ENCODE peak calls at places on chromosomes 4 and X, in five cellular contexts. U, N, F, B and M are unnamed samples.

GRCh38 chrX:44675364-44676024 is 132.8 kb upstream of the FUNDC1 start:
- DNase-seq in U (peak; percentile 64), N (no peak), F (no peak), B (peak; percentile 56), M (no peak)

GRCh38 chrX:133254666-133255065 is 36.5 kb upstream of the TFDP3 start:
- DNase-seq in U (no peak), N (no peak), F (no peak), B (no peak), M (no peak)

GRCh38 chr4:2413821-2414610 is 4.4 kb downstream of the ZFYVE28 start:
- DNase-seq in U (no peak), N (peak; percentile 35), F (no peak), B (no peak), M (no peak)

GRCh38 chr4:184824776-184825393 is 883 bp downstream of the ACSL1 start:
- DNase-seq in U (no peak), N (no peak), F (peak; percentile 78), B (no peak), M (no peak)

GRCh38 chr4:15601862-15602261 is 53.3 kb downstream of the FBXL5 start:
- DNase-seq in U (no peak), N (no peak), F (no peak), B (no peak), M (no peak)

GRCh38 chr4:163614866-163615265 is 120.4 kb downstream of the TMA16 start:
- DNase-seq in U (no peak), N (no peak), F (no peak), B (no peak), M (no peak)

GRCh38 chr4:5870220-5870619 is 22.7 kb downstream of the CRMP1 start:
- DNase-seq in U (no peak), N (no peak), F (no peak), B (no peak), M (no peak)

GRCh38 chr4:76803522-76803921 is 94.4 kb downstream of the SOWAHB start:
- DNase-seq in U (no peak), N (no peak), F (no peak), B (peak; percentile 31), M (no peak)

GRCh38 chrX:142054094-142054493 is 150.4 kb downstream of the MAGEC1 start:
- DNase-seq in U (no peak), N (no peak), F (no peak), B (no peak), M (no peak)

GRCh38 chr4:111992604-111993151 is 152.6 kb upstream of the FAM241A start:
- DNase-seq in U (no peak), N (no peak), F (no peak), B (no peak), M (no peak)

GRCh38 chr4:97013309-97014106 is 1129.8 kb downstream of the STPG2 start:
- DNase-seq in U (no peak), N (no peak), F (no peak), B (no peak), M (no peak)

GRCh38 chr4:100391086-100391485 is 126.7 kb downstream of the EMCN start:
- DNase-seq in U (no peak), N (no peak), F (no peak), B (no peak), M (no peak)

GRCh38 chr4:184450743-184451142 is 23.6 kb downstream of the IRF2 start:
- DNase-seq in U (no peak), N (no peak), F (no peak), B (no peak), M (no peak)

GRCh38 chr4:78551420-78552351 is at the start of gene ANXA3:
- DNase-seq in U (peak; percentile 72), N (no peak), F (peak; percentile 88), B (peak; percentile 54), M (peak; percentile 49)

GRCh38 chr4:37885496-37885895 is 5.4 kb upstream of the TBC1D1 start:
- DNase-seq in U (no peak), N (no peak), F (no peak), B (no peak), M (no peak)

GRCh38 chrX:39755152-39756032 is 342.4 kb downstream of the BCOR start:
- DNase-seq in U (peak; percentile 83), N (no peak), F (peak; percentile 88), B (peak; percentile 78), M (no peak)

GRCh38 chr4:52657317-52657629 is 1.8 kb downstream of the USP46 start:
- DNase-seq in U (no peak), N (no peak), F (no peak), B (no peak), M (no peak)

GRCh38 chrX:389021-389441 is 2.3 kb upstream of the PPP2R3B start:
- DNase-seq in U (peak; percentile 51), N (no peak), F (no peak), B (no peak), M (no peak)

GRCh38 chr4:21012851-21013331 is 312.6 kb downstream of the PACRGL start:
- DNase-seq in U (no peak), N (no peak), F (no peak), B (no peak), M (no peak)

GRCh38 chr4:161256716-161257115 is 907.1 kb downstream of the FSTL5 start:
- DNase-seq in U (no peak), N (no peak), F (no peak), B (peak; percentile 30), M (no peak)

GRCh38 chrX:140091276-140091886 is 126.1 kb upstream of the CXorf66 start:
- DNase-seq in U (peak; percentile 50), N (no peak), F (no peak), B (peak; percentile 59), M (peak; percentile 42)

GRCh38 chr4:113832795-113833194 is 71.3 kb upstream of the CAMK2D start:
- DNase-seq in U (no peak), N (no peak), F (no peak), B (no peak), M (no peak)

GRCh38 chrX:12865359-12865758 is 1.5 kb upstream of the TLR7 start:
- DNase-seq in U (no peak), N (no peak), F (no peak), B (no peak), M (no peak)

GRCh38 chr4:59570850-59571476 is 1629.2 kb upstream of the ADGRL3 start:
- DNase-seq in U (no peak), N (no peak), F (no peak), B (no peak), M (no peak)

GRCh38 chr4:151218343-151218742 is 58.6 kb upstream of the PRSS48 start:
- DNase-seq in U (no peak), N (no peak), F (no peak), B (no peak), M (no peak)

GRCh38 chr4:139524062-139524631 is 31.9 kb downstream of the SETD7 start:
- DNase-seq in U (no peak), N (no peak), F (no peak), B (no peak), M (no peak)

GRCh38 chr4:88730811-88731210 is 33.2 kb upstream of the NAP1L5 start:
- DNase-seq in U (no peak), N (no peak), F (no peak), B (no peak), M (no peak)

GRCh38 chr4:186483656-186484055 is 71.7 kb downstream of the MTNR1A start:
- DNase-seq in U (no peak), N (no peak), F (no peak), B (no peak), M (no peak)

GRCh38 chr4:7956306-7957112 is 16.8 kb upstream of the AFAP1 start:
- DNase-seq in U (no peak), N (no peak), F (no peak), B (no peak), M (no peak)

GRCh38 chr4:16126714-16127113 is 42.9 kb upstream of the PROM1 start:
- DNase-seq in U (no peak), N (no peak), F (no peak), B (no peak), M (no peak)

GRCh38 chrX:30659421-30659820 is 6.2 kb downstream of the GK start:
- DNase-seq in U (no peak), N (peak; percentile 52), F (no peak), B (no peak), M (no peak)

GRCh38 chr4:5912614-5913019 is 19.7 kb upstream of the CRMP1 start:
- DNase-seq in U (no peak), N (no peak), F (peak; percentile 39), B (no peak), M (no peak)

GRCh38 chr4:101987623-101988243 is 197.2 kb downstream of the BANK1 start:
- DNase-seq in U (no peak), N (no peak), F (no peak), B (no peak), M (no peak)

GRCh38 chrX:16628954-16629595 is 20.9 kb upstream of the S100G start:
- DNase-seq in U (no peak), N (no peak), F (no peak), B (no peak), M (no peak)